ENCODE peak calls at places on chromosomes 16 and 17, in seven cellular contexts. One of them, this sample, is unnamed.

GRCh38 chr16:86191663-86192062 is 292.7 kb downstream of the IRF8 start:
- DNase-seq in AG04449: no peak
- DNase-seq in kidney epithelial cell: no peak
- DNase-seq in uterus: no peak
- DNase-seq in heart left ventricle: no peak
- DNase-seq in fibroblast of lung: no peak
- DNase-seq in brain microvascular endothelial cell: no peak
- DNase-seq in this sample: no peak

GRCh38 chr16:76235025-76235424 is 42.2 kb upstream of the CNTNAP4 start:
- DNase-seq in brain microvascular endothelial cell: no peak
- DNase-seq in kidney epithelial cell: no peak
- DNase-seq in fibroblast of lung: no peak
- DNase-seq in uterus: no peak
- DNase-seq in heart left ventricle: no peak
- DNase-seq in AG04449: no peak
- DNase-seq in this sample: no peak

GRCh38 chr17:75661531-75661930 is 5.4 kb downstream of the RECQL5 start:
- DNase-seq in uterus: no peak
- DNase-seq in AG04449: no peak
- DNase-seq in brain microvascular endothelial cell: no peak
- DNase-seq in kidney epithelial cell: no peak
- DNase-seq in fibroblast of lung: no peak
- DNase-seq in heart left ventricle: no peak
- DNase-seq in this sample: no peak

GRCh38 chr16:66853261-66854139 is 9.3 kb downstream of the CA7 start:
- DNase-seq in brain microvascular endothelial cell: no peak
- DNase-seq in AG04449: no peak
- DNase-seq in kidney epithelial cell: no peak
- DNase-seq in fibroblast of lung: no peak
- DNase-seq in uterus: no peak
- DNase-seq in heart left ventricle: no peak
- DNase-seq in this sample: no peak

GRCh38 chr16:12639044-12639443 is 164.6 kb downstream of the CPPED1 start:
- DNase-seq in fibroblast of lung: no peak
- DNase-seq in brain microvascular endothelial cell: peak
- DNase-seq in heart left ventricle: no peak
- DNase-seq in uterus: no peak
- DNase-seq in AG04449: peak
- DNase-seq in kidney epithelial cell: no peak
- DNase-seq in this sample: no peak

GRCh38 chr17:46982577-46982976 is 3.5 kb upstream of the RPRML start:
- DNase-seq in fibroblast of lung: no peak
- DNase-seq in heart left ventricle: no peak
- DNase-seq in uterus: no peak
- DNase-seq in kidney epithelial cell: no peak
- DNase-seq in brain microvascular endothelial cell: no peak
- DNase-seq in AG04449: no peak
- DNase-seq in this sample: no peak

GRCh38 chr17:73689596-73690275 is 45.5 kb upstream of the SDK2 start:
- DNase-seq in AG04449: no peak
- DNase-seq in fibroblast of lung: no peak
- DNase-seq in uterus: no peak
- DNase-seq in brain microvascular endothelial cell: no peak
- DNase-seq in heart left ventricle: no peak
- DNase-seq in kidney epithelial cell: no peak
- DNase-seq in this sample: no peak

GRCh38 chr16:31664683-31665482 is 137.2 kb downstream of the AHSP start:
- DNase-seq in uterus: no peak
- DNase-seq in fibroblast of lung: no peak
- DNase-seq in brain microvascular endothelial cell: peak
- DNase-seq in AG04449: peak
- DNase-seq in kidney epithelial cell: no peak
- DNase-seq in heart left ventricle: no peak
- DNase-seq in this sample: no peak

GRCh38 chr17:2011421-2012371 is 13.4 kb downstream of the RTN4RL1 start:
- DNase-seq in kidney epithelial cell: no peak
- DNase-seq in heart left ventricle: no peak
- DNase-seq in brain microvascular endothelial cell: no peak
- DNase-seq in AG04449: no peak
- DNase-seq in fibroblast of lung: peak
- DNase-seq in uterus: no peak
- DNase-seq in this sample: peak

GRCh38 chr16:75606507-75606906 is 16.6 kb downstream of the ADAT1 start:
- DNase-seq in heart left ventricle: no peak
- DNase-seq in kidney epithelial cell: no peak
- DNase-seq in fibroblast of lung: no peak
- DNase-seq in uterus: no peak
- DNase-seq in AG04449: no peak
- DNase-seq in brain microvascular endothelial cell: no peak
- DNase-seq in this sample: no peak

GRCh38 chr16:48086422-48086821 is 69.4 kb downstream of the ABCC12 start:
- DNase-seq in fibroblast of lung: no peak
- DNase-seq in AG04449: no peak
- DNase-seq in kidney epithelial cell: no peak
- DNase-seq in uterus: no peak
- DNase-seq in brain microvascular endothelial cell: no peak
- DNase-seq in heart left ventricle: no peak
- DNase-seq in this sample: no peak

GRCh38 chr16:48091077-48091476 is 64.7 kb downstream of the ABCC12 start:
- DNase-seq in kidney epithelial cell: no peak
- DNase-seq in brain microvascular endothelial cell: no peak
- DNase-seq in fibroblast of lung: no peak
- DNase-seq in heart left ventricle: no peak
- DNase-seq in uterus: no peak
- DNase-seq in AG04449: no peak
- DNase-seq in this sample: no peak

GRCh38 chr16:48089053-48089792 is 66.6 kb downstream of the ABCC12 start:
- DNase-seq in heart left ventricle: no peak
- DNase-seq in AG04449: no peak
- DNase-seq in brain microvascular endothelial cell: no peak
- DNase-seq in uterus: no peak
- DNase-seq in kidney epithelial cell: no peak
- DNase-seq in fibroblast of lung: no peak
- DNase-seq in this sample: no peak

GRCh38 chr16:48082516-48082915 is 73.3 kb downstream of the ABCC12 start:
- DNase-seq in AG04449: no peak
- DNase-seq in brain microvascular endothelial cell: peak
- DNase-seq in fibroblast of lung: peak
- DNase-seq in kidney epithelial cell: no peak
- DNase-seq in uterus: no peak
- DNase-seq in heart left ventricle: no peak
- DNase-seq in this sample: no peak

GRCh38 chr16:48087639-48088038 is 68.2 kb downstream of the ABCC12 start:
- DNase-seq in fibroblast of lung: no peak
- DNase-seq in AG04449: no peak
- DNase-seq in kidney epithelial cell: no peak
- DNase-seq in heart left ventricle: peak
- DNase-seq in brain microvascular endothelial cell: no peak
- DNase-seq in uterus: no peak
- DNase-seq in this sample: no peak
- H3K4me3 ChIP-seq in fibroblast of lung: no peak
- H3K4me3 ChIP-seq in AG04449: no peak
- H3K4me3 ChIP-seq in kidney epithelial cell: no peak
- H3K4me3 ChIP-seq in heart left ventricle: no peak
- H3K4me3 ChIP-seq in brain microvascular endothelial cell: no peak
- H3K4me3 ChIP-seq in uterus: no peak
- H3K4me3 ChIP-seq in this sample: no peak

DNA sequence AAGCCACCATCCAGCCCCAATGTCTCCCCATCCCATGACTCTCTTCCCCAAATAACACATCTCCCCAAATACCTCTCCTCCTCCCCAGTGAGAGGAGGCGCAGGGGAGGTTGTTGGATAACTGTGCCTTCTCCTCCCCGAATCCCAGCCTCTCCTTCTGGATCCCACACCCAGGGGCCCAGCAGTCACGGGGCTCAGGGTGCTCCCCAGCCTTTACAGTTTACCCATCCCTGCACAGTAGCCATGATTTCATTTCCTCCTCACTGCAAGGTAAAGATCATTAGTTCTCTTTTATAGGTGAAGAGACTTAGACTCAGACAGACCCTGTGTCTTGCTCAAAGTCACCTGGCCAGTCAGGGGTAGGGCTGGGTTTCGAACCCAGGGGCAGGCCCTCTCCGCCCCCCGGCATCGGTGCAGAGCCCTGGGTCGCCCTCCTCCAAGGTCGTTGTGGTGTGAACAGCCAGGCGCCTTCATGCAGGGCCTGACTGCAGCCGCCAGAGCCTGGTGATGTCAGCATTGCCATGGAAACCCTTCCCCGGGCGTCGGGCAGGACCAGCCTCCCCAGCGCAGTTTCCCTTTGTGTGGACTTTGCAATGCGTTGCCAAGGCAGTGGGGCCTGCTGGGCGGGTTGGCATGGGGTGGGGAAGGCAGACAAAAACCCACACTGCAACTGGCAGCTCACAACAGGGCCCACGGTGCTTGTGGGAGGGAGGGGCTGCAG is 53.3 kb upstream of the TOB1 start:
- DNase-seq in kidney epithelial cell: peak
- DNase-seq in fibroblast of lung: peak
- DNase-seq in heart left ventricle: peak
- DNase-seq in AG04449: peak
- DNase-seq in uterus: peak
- DNase-seq in brain microvascular endothelial cell: peak
- DNase-seq in this sample: no peak
- H3K4me3 ChIP-seq in kidney epithelial cell: no peak
- H3K4me3 ChIP-seq in fibroblast of lung: no peak
- H3K4me3 ChIP-seq in heart left ventricle: no peak
- H3K4me3 ChIP-seq in AG04449: no peak
- H3K4me3 ChIP-seq in uterus: no peak
- H3K4me3 ChIP-seq in brain microvascular endothelial cell: no peak
- H3K4me3 ChIP-seq in this sample: no peak

GRCh38 chr17:17727111-17727659 is 45.9 kb downstream of the RAI1 start:
- DNase-seq in brain microvascular endothelial cell: no peak
- DNase-seq in AG04449: no peak
- DNase-seq in uterus: no peak
- DNase-seq in heart left ventricle: no peak
- DNase-seq in kidney epithelial cell: no peak
- DNase-seq in fibroblast of lung: no peak
- DNase-seq in this sample: no peak
- H3K4me3 ChIP-seq in brain microvascular endothelial cell: no peak
- H3K4me3 ChIP-seq in AG04449: no peak
- H3K4me3 ChIP-seq in uterus: no peak
- H3K4me3 ChIP-seq in heart left ventricle: no peak
- H3K4me3 ChIP-seq in kidney epithelial cell: no peak
- H3K4me3 ChIP-seq in fibroblast of lung: no peak
- H3K4me3 ChIP-seq in this sample: no peak

GRCh38 chr16:68901910-68902309 is 58.6 kb downstream of the TANGO6 start:
- DNase-seq in kidney epithelial cell: no peak
- DNase-seq in AG04449: peak
- DNase-seq in uterus: no peak
- DNase-seq in heart left ventricle: no peak
- DNase-seq in brain microvascular endothelial cell: peak
- DNase-seq in fibroblast of lung: peak
- DNase-seq in this sample: no peak
- H3K4me3 ChIP-seq in kidney epithelial cell: no peak
- H3K4me3 ChIP-seq in AG04449: no peak
- H3K4me3 ChIP-seq in uterus: no peak
- H3K4me3 ChIP-seq in heart left ventricle: no peak
- H3K4me3 ChIP-seq in brain microvascular endothelial cell: no peak
- H3K4me3 ChIP-seq in fibroblast of lung: no peak
- H3K4me3 ChIP-seq in this sample: no peak

GRCh38 chr17:40484285-40484972 is 17.0 kb downstream of the TNS4 start:
- DNase-seq in heart left ventricle: no peak
- DNase-seq in kidney epithelial cell: no peak
- DNase-seq in uterus: no peak
- DNase-seq in AG04449: no peak
- DNase-seq in brain microvascular endothelial cell: no peak
- DNase-seq in fibroblast of lung: no peak
- DNase-seq in this sample: no peak

GRCh38 chr17:40485851-40486512 is 15.4 kb downstream of the TNS4 start:
- DNase-seq in fibroblast of lung: peak
- DNase-seq in kidney epithelial cell: peak
- DNase-seq in AG04449: peak
- DNase-seq in brain microvascular endothelial cell: peak
- DNase-seq in heart left ventricle: no peak
- DNase-seq in uterus: peak
- DNase-seq in this sample: peak

GRCh38 chr17:40486513-40487370 is 14.7 kb downstream of the TNS4 start:
- DNase-seq in brain microvascular endothelial cell: peak
- DNase-seq in AG04449: peak
- DNase-seq in kidney epithelial cell: peak
- DNase-seq in fibroblast of lung: peak
- DNase-seq in heart left ventricle: no peak
- DNase-seq in uterus: no peak
- DNase-seq in this sample: no peak

GRCh38 chr17:40483679-40484078 is 17.7 kb downstream of the TNS4 start:
- DNase-seq in kidney epithelial cell: no peak
- DNase-seq in uterus: no peak
- DNase-seq in heart left ventricle: no peak
- DNase-seq in brain microvascular endothelial cell: no peak
- DNase-seq in fibroblast of lung: no peak
- DNase-seq in AG04449: no peak
- DNase-seq in this sample: no peak

GRCh38 chr17:40484973-40485530 is 16.4 kb downstream of the TNS4 start:
- DNase-seq in uterus: no peak
- DNase-seq in fibroblast of lung: no peak
- DNase-seq in heart left ventricle: no peak
- DNase-seq in AG04449: no peak
- DNase-seq in kidney epithelial cell: no peak
- DNase-seq in brain microvascular endothelial cell: no peak
- DNase-seq in this sample: no peak
- H3K4me3 ChIP-seq in uterus: no peak
- H3K4me3 ChIP-seq in fibroblast of lung: no peak
- H3K4me3 ChIP-seq in heart left ventricle: no peak
- H3K4me3 ChIP-seq in AG04449: no peak
- H3K4me3 ChIP-seq in kidney epithelial cell: no peak
- H3K4me3 ChIP-seq in brain microvascular endothelial cell: no peak
- H3K4me3 ChIP-seq in this sample: no peak

This sample was measured in DND-41.